ENCODE peak calls at places on chromosomes 3 and 15, in six cellular contexts. One of them, this sample, is unnamed.

GRCh38 chr3:99895706-99896441 is 78.2 kb downstream of the CMSS1 start:
- DNase-seq in RWPE1: peak
- DNase-seq in epithelial cell of esophagus: peak
- DNase-seq in WERI-Rb-1: no peak
- DNase-seq in foreskin fibroblast: peak
- DNase-seq in AG04450: peak
- DNase-seq in this sample: no peak

GRCh38 chr15:24269166-24269571 is 406.4 kb upstream of the NPAP1 start:
- DNase-seq in RWPE1: no peak
- DNase-seq in epithelial cell of esophagus: peak
- DNase-seq in WERI-Rb-1: no peak
- DNase-seq in foreskin fibroblast: no peak
- DNase-seq in AG04450: no peak
- DNase-seq in this sample: no peak

GRCh38 chr3:15612001-15612400 is 10.5 kb downstream of the BTD start:
- DNase-seq in RWPE1: no peak
- DNase-seq in epithelial cell of esophagus: no peak
- DNase-seq in WERI-Rb-1: no peak
- DNase-seq in foreskin fibroblast: no peak
- DNase-seq in AG04450: no peak
- DNase-seq in this sample: no peak

GRCh38 chr3:146222204-146223046 is 28.5 kb downstream of the PLSCR4 start:
- DNase-seq in RWPE1: peak
- DNase-seq in epithelial cell of esophagus: peak
- DNase-seq in WERI-Rb-1: no peak
- DNase-seq in foreskin fibroblast: peak
- DNase-seq in AG04450: no peak
- DNase-seq in this sample: no peak

GRCh38 chr15:99614749-99615288 is 49.0 kb downstream of the MEF2A start:
- DNase-seq in RWPE1: no peak
- DNase-seq in epithelial cell of esophagus: peak
- DNase-seq in WERI-Rb-1: no peak
- DNase-seq in foreskin fibroblast: no peak
- DNase-seq in AG04450: no peak
- DNase-seq in this sample: no peak

GRCh38 chr3:126256256-126256655 is 75.9 kb upstream of the ALDH1L1 start:
- DNase-seq in RWPE1: no peak
- DNase-seq in epithelial cell of esophagus: peak
- DNase-seq in WERI-Rb-1: no peak
- DNase-seq in foreskin fibroblast: no peak
- DNase-seq in AG04450: no peak
- DNase-seq in this sample: no peak

GRCh38 chr3:168616901-168617300 is 521.2 kb upstream of the GOLIM4 start:
- DNase-seq in RWPE1: no peak
- DNase-seq in epithelial cell of esophagus: no peak
- DNase-seq in WERI-Rb-1: no peak
- DNase-seq in foreskin fibroblast: no peak
- DNase-seq in AG04450: no peak
- DNase-seq in this sample: no peak

GRCh38 chr3:86221601-86222000 is 769.3 kb downstream of the VGLL3 start:
- DNase-seq in RWPE1: no peak
- DNase-seq in epithelial cell of esophagus: no peak
- DNase-seq in WERI-Rb-1: no peak
- DNase-seq in foreskin fibroblast: no peak
- DNase-seq in AG04450: no peak
- DNase-seq in this sample: no peak

GRCh38 chr3:187025656-187026320 is 95.5 kb downstream of the ST6GAL1 start:
- DNase-seq in RWPE1: no peak
- DNase-seq in epithelial cell of esophagus: no peak
- DNase-seq in WERI-Rb-1: no peak
- DNase-seq in foreskin fibroblast: no peak
- DNase-seq in AG04450: no peak
- DNase-seq in this sample: no peak

GRCh38 chr3:66507631-66508260 is 6.9 kb upstream of the LRIG1 start:
- DNase-seq in RWPE1: no peak
- DNase-seq in epithelial cell of esophagus: no peak
- DNase-seq in WERI-Rb-1: no peak
- DNase-seq in foreskin fibroblast: no peak
- DNase-seq in AG04450: no peak
- DNase-seq in this sample: no peak

GRCh38 chr3:25895443-25895842 is 105.6 kb downstream of the OXSM start:
- DNase-seq in RWPE1: no peak
- DNase-seq in epithelial cell of esophagus: peak
- DNase-seq in WERI-Rb-1: no peak
- DNase-seq in foreskin fibroblast: no peak
- DNase-seq in AG04450: peak
- DNase-seq in this sample: no peak

GRCh38 chr3:194043516-194043915 is 92.4 kb upstream of the HES1 start:
- DNase-seq in RWPE1: no peak
- DNase-seq in epithelial cell of esophagus: peak
- DNase-seq in WERI-Rb-1: no peak
- DNase-seq in foreskin fibroblast: peak
- DNase-seq in AG04450: peak
- DNase-seq in this sample: no peak

DNA sequence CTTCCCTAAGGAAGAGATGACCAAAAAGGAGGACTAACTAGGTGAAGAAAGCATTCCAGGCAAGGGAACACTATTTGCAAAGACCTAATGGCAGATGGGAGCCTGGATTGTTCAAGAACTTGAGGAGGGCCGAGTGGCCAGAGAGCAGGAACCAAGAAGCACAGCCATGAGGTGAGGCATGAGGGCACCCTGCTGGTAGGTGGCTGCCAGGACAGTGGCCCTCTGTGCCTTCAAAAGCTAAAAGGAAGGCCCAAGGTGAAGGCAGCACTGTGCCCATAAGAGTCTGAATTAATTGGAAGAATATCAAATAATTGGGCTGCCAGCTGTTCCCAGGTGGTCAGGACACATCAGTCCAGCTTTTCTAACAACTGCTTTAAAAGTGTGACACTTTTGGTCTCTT is 27.9 kb upstream of the CTDSPL start:
- DNase-seq in RWPE1: no peak
- DNase-seq in epithelial cell of esophagus: no peak
- DNase-seq in WERI-Rb-1: peak
- DNase-seq in foreskin fibroblast: no peak
- DNase-seq in AG04450: no peak
- DNase-seq in this sample: no peak
- TF ChIP-seq CTCF in RWPE1: no peak
- TF ChIP-seq CTCF in epithelial cell of esophagus: peak
- TF ChIP-seq CTCF in WERI-Rb-1: peak
- TF ChIP-seq CTCF in foreskin fibroblast: no peak
- TF ChIP-seq CTCF in AG04450: no peak
- TF ChIP-seq CTCF in this sample: peak

DNA sequence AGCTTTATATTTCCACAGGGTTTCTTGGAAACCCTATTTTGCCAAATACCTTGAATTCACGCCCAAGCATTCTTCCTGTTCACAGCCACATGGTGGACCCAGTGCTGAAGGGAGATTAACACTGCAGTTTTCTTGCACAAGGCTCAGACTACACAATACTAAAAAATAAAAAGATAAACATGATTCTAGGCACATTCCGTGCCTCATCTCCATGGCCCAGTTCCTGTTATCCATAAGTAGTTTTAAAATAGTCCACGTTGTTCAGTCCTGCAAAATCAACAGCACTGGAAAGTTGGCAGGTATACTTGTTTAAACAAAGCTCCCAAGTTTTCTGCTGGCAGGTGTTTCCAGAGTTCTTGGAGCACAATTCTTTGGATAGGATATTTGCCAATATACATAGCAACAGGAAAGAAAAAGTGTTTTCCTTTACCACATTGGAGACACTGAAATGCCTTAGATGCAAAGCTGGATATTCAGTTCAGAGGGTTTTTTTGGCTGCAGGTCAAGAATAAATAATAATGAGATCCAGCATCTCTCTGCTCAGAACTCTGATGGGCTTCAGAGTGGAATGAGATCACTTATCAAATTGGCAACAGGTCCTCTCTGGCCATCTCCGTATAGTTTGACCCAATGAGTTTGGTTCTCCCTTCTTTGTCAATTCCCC is 88.1 kb upstream of the TGFBR2 start:
- DNase-seq in RWPE1: peak
- DNase-seq in epithelial cell of esophagus: no peak
- DNase-seq in WERI-Rb-1: no peak
- DNase-seq in foreskin fibroblast: no peak
- DNase-seq in AG04450: no peak
- DNase-seq in this sample: no peak
- TF ChIP-seq CTCF in RWPE1: peak
- TF ChIP-seq CTCF in epithelial cell of esophagus: peak
- TF ChIP-seq CTCF in WERI-Rb-1: no peak
- TF ChIP-seq CTCF in foreskin fibroblast: no peak
- TF ChIP-seq CTCF in AG04450: no peak
- TF ChIP-seq CTCF in this sample: no peak

DNA sequence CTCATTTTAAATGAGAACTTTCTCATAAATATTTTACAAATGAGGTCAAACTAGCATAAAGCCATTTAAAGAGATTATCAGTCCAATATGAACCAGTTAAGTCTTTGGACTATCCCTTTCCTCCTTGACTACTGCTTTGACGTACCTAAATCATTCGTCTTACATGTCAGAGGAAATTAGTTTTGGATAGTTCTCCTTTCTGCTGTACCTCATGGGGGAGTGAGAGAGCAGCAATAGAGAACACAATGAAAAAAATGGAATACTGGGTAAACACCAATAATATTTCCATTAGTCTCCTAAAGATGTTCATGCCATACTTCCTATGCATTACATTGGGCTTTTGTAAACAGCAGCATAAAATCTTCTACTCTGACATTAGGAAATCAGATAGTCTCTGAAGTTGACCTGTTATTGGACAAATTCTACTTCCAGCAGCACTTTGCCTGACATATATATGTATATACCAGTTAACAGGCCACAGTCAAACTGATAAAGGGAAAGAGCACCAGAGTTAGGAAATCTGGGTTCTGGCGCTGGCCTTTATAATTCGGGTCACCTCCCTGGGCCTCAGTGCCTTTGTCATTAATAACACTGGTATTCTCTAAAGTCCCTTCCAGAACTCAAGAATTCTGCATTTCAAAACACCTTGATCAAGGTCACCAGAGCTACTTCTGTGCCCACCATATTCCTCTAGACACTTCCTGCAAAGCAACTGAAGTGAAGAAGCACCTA is 26.8 kb downstream of the TIMMDC1 start:
- DNase-seq in RWPE1: no peak
- DNase-seq in epithelial cell of esophagus: peak
- DNase-seq in WERI-Rb-1: no peak
- DNase-seq in foreskin fibroblast: peak
- DNase-seq in AG04450: no peak
- DNase-seq in this sample: no peak
- TF ChIP-seq CTCF in RWPE1: no peak
- TF ChIP-seq CTCF in epithelial cell of esophagus: peak
- TF ChIP-seq CTCF in WERI-Rb-1: no peak
- TF ChIP-seq CTCF in foreskin fibroblast: peak
- TF ChIP-seq CTCF in AG04450: peak
- TF ChIP-seq CTCF in this sample: no peak

GRCh38 chr3:179037361-179037760 is 34.2 kb downstream of the ZMAT3 start:
- DNase-seq in RWPE1: peak
- DNase-seq in epithelial cell of esophagus: peak
- DNase-seq in WERI-Rb-1: no peak
- DNase-seq in foreskin fibroblast: peak
- DNase-seq in AG04450: no peak
- DNase-seq in this sample: no peak
- TF ChIP-seq CTCF in RWPE1: no peak
- TF ChIP-seq CTCF in epithelial cell of esophagus: no peak
- TF ChIP-seq CTCF in WERI-Rb-1: no peak
- TF ChIP-seq CTCF in foreskin fibroblast: no peak
- TF ChIP-seq CTCF in AG04450: no peak
- TF ChIP-seq CTCF in this sample: no peak

GRCh38 chr3:116566478-116566960 is 121.2 kb upstream of the LSAMP start:
- DNase-seq in RWPE1: no peak
- DNase-seq in epithelial cell of esophagus: no peak
- DNase-seq in WERI-Rb-1: no peak
- DNase-seq in foreskin fibroblast: no peak
- DNase-seq in AG04450: no peak
- DNase-seq in this sample: no peak

DNA sequence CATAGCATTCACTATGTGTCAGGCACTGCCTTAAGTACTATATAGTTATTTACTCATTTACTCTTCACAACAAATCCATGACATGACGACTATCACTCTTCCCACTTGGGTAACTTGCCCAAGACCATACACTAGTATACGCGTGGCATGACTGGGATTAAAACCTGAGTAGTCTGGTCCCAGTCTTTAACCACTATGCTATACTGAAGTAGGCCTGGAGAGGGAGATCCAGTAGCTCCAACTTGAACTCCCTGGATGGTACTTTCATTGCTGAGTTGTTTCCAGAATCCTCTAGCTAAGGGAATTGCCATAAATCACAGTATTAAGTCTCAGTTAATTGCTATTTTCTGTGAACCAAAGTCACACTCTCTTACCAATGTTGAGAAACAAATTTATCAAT is 116.2 kb upstream of the LSAMP start:
- DNase-seq in RWPE1: no peak
- DNase-seq in epithelial cell of esophagus: no peak
- DNase-seq in WERI-Rb-1: no peak
- DNase-seq in foreskin fibroblast: no peak
- DNase-seq in AG04450: no peak
- DNase-seq in this sample: no peak
- TF ChIP-seq CTCF in RWPE1: no peak
- TF ChIP-seq CTCF in epithelial cell of esophagus: no peak
- TF ChIP-seq CTCF in WERI-Rb-1: no peak
- TF ChIP-seq CTCF in foreskin fibroblast: no peak
- TF ChIP-seq CTCF in AG04450: no peak
- TF ChIP-seq CTCF in this sample: no peak

GRCh38 chr15:101121511-101122090 is 130.2 kb downstream of the CHSY1 start:
- DNase-seq in RWPE1: no peak
- DNase-seq in epithelial cell of esophagus: peak
- DNase-seq in WERI-Rb-1: peak
- DNase-seq in foreskin fibroblast: peak
- DNase-seq in AG04450: no peak
- DNase-seq in this sample: peak
- TF ChIP-seq CTCF in RWPE1: no peak
- TF ChIP-seq CTCF in epithelial cell of esophagus: no peak
- TF ChIP-seq CTCF in WERI-Rb-1: peak
- TF ChIP-seq CTCF in foreskin fibroblast: peak
- TF ChIP-seq CTCF in AG04450: peak
- TF ChIP-seq CTCF in this sample: no peak